ENCODE peak calls at places on chromosomes 13 and 19, in seven cellular contexts. U, P, D, F, Z, C and I are unnamed samples.

GRCh38 chr13:44433863-44434262 is 60.2 kb downstream of the SERP2 start:
- DNase-seq in U (no peak), P (no peak), D (no peak), F (no peak), Z (no peak), C (no peak), I (no peak)

GRCh38 chr13:41837668-41838067 is 123.2 kb downstream of the VWA8 start:
- DNase-seq in U (no peak), P (no peak), D (no peak), F (no peak), Z (no peak), C (no peak), I (no peak)

GRCh38 chr13:30829788-30830637 is 76.1 kb upstream of the MEDAG start:
- DNase-seq in U (no peak), P (no peak), D (no peak), F (no peak), Z (no peak), C (no peak), I (no peak)

GRCh38 chr19:28021316-28022185 is 1191.4 kb downstream of the UQCRFS1 start:
- DNase-seq in U (no peak), P (no peak), D (no peak), F (no peak), Z (no peak), C (no peak), I (no peak)

GRCh38 chr13:33007237-33007636 is 9.0 kb upstream of the KL start:
- DNase-seq in U (no peak), P (no peak), D (no peak), F (no peak), Z (no peak), C (no peak), I (no peak)

GRCh38 chr19:5191091-5191490 is 149.5 kb downstream of the PTPRS start:
- DNase-seq in U (no peak), P (no peak), D (no peak), F (no peak), Z (no peak), C (no peak), I (no peak)

GRCh38 chr19:38543286-38543806 is 74.4 kb downstream of the MAP4K1 start:
- DNase-seq in U (no peak), P (no peak), D (no peak), F (no peak), Z (no peak), C (no peak), I (no peak)

GRCh38 chr19:28128341-28128740 is 1084.6 kb downstream of the UQCRFS1 start:
- DNase-seq in U (no peak), P (no peak), D (no peak), F (no peak), Z (no peak), C (no peak), I (no peak)

GRCh38 chr13:33577037-33577436 is 240.9 kb upstream of the RFC3 start:
- DNase-seq in U (no peak), P (no peak), D (no peak), F (no peak), Z (no peak), C (no peak), I (no peak)

GRCh38 chr19:888615-889385 is 4.2 kb downstream of the MED16 start:
- DNase-seq in U (no peak), P (peak), D (no peak), F (no peak), Z (no peak), C (no peak), I (no peak)

GRCh38 chr19:8307965-8308866 is at the start of gene CD320:
- DNase-seq in U (peak), P (peak), D (peak), F (peak), Z (peak), C (peak), I (peak)

GRCh38 chr19:1672038-1672768 is 19.8 kb upstream of the TCF3 start:
- DNase-seq in U (no peak), P (peak), D (peak), F (peak), Z (no peak), C (no peak), I (no peak)

GRCh38 chr13:50378513-50378970 is 363.3 kb downstream of the KCNRG start:
- DNase-seq in U (no peak), P (no peak), D (no peak), F (no peak), Z (no peak), C (no peak), I (no peak)

GRCh38 chr13:108326318-108326717 is 56.8 kb downstream of the TNFSF13B start:
- DNase-seq in U (no peak), P (no peak), D (no peak), F (no peak), Z (no peak), C (no peak), I (no peak)

GRCh38 chr19:29775575-29775900 is 36.3 kb upstream of the CCNE1 start:
- DNase-seq in U (no peak), P (no peak), D (no peak), F (no peak), Z (no peak), C (no peak), I (no peak)

GRCh38 chr13:38348890-38349289 is 761 bp upstream of the UFM1 start:
- DNase-seq in U (peak), P (no peak), D (peak), F (peak), Z (peak), C (no peak), I (no peak)

GRCh38 chr19:33396701-33397535 is 23.4 kb downstream of the CEBPG start:
- DNase-seq in U (no peak), P (no peak), D (no peak), F (no peak), Z (no peak), C (no peak), I (no peak)

GRCh38 chr13:52001120-52001731 is 10.0 kb downstream of the ATP7B start:
- DNase-seq in U (no peak), P (no peak), D (no peak), F (no peak), Z (peak), C (peak), I (peak)

GRCh38 chr13:72290962-72291681 is 424.1 kb upstream of the DACH1 start:
- DNase-seq in U (peak), P (no peak), D (no peak), F (no peak), Z (peak), C (no peak), I (peak)

GRCh38 chr19:30634431-30634830 is 262.2 kb downstream of the ZNF536 start:
- DNase-seq in U (no peak), P (no peak), D (no peak), F (no peak), Z (no peak), C (no peak), I (no peak)

GRCh38 chr13:94419304-94419943 is 60.1 kb downstream of the DCT start:
- DNase-seq in U (peak), P (no peak), D (no peak), F (peak), Z (no peak), C (no peak), I (peak)

GRCh38 chr19:4889034-4889825 is 13.5 kb downstream of the ARRDC5 start:
- DNase-seq in U (no peak), P (no peak), D (no peak), F (no peak), Z (no peak), C (no peak), I (peak)

GRCh38 chr13:77751513-77752456 is 54.3 kb downstream of the SLAIN1 start:
- DNase-seq in U (peak), P (peak), D (no peak), F (peak), Z (peak), C (peak), I (peak)

GRCh38 chr19:49331616-49332055 is 3.6 kb upstream of the CD37 start:
- DNase-seq in U (peak), P (peak), D (no peak), F (peak), Z (no peak), C (peak), I (peak)

GRCh38 chr13:75357576-75358295 is 124.2 kb downstream of the TBC1D4 start:
- DNase-seq in U (peak), P (peak), D (no peak), F (peak), Z (no peak), C (peak), I (peak)

GRCh38 chr19:9847087-9847671 is 12.1 kb downstream of the PIN1 start:
- DNase-seq in U (peak), P (no peak), D (peak), F (peak), Z (peak), C (peak), I (peak)

GRCh38 chr19:48006762-48007161 is 12.3 kb downstream of the ELSPBP1 start:
- DNase-seq in U (no peak), P (no peak), D (no peak), F (peak), Z (no peak), C (peak), I (no peak)

GRCh38 chr13:114065926-114066774 is 66.3 kb downstream of the RASA3 start:
- DNase-seq in U (no peak), P (no peak), D (peak), F (peak), Z (no peak), C (no peak), I (no peak)

GRCh38 chr19:16588824-16589577 is 16.8 kb upstream of the SLC35E1 start:
- DNase-seq in U (no peak), P (no peak), D (no peak), F (no peak), Z (no peak), C (no peak), I (no peak)

GRCh38 chr13:114129649-114130062 is 2.8 kb downstream of the RASA3 start:
- DNase-seq in U (no peak), P (no peak), D (no peak), F (peak), Z (no peak), C (no peak), I (no peak)

GRCh38 chr13:41603917-41604316 is 146.6 kb downstream of the RGCC start:
- DNase-seq in U (no peak), P (no peak), D (no peak), F (no peak), Z (no peak), C (peak), I (peak)

GRCh38 chr19:51259348-51260245 is 8.7 kb downstream of the SIGLECL1 start:
- DNase-seq in U (peak), P (no peak), D (no peak), F (peak), Z (no peak), C (peak), I (no peak)